ENCODE peak calls at places on chromosomes 3 and 15, in seven cellular contexts. K, V, H, Z, F, J and D are unnamed samples.

GRCh38 chr15:31550211-31550848 is 223.7 kb downstream of the KLF13 start:
- DNase-seq in H (no peak), F (no peak), K (no peak), J (no peak), Z (no peak), V (no peak), D (no peak)

GRCh38 chr15:83747050-83747717 is 93.3 kb downstream of the ADAMTSL3 start:
- DNase-seq in H (no peak), F (no peak), V (no peak), K (no peak), Z (no peak), J (peak; percentile 28), D (no peak)

GRCh38 chr3:132230156-132231000 is 86.8 kb upstream of the ACP3 start:
- DNase-seq in H (no peak), J (no peak), K (no peak), Z (no peak), V (no peak), F (no peak), D (no peak)

GRCh38 chr15:58342508-58342907 is 89.3 kb upstream of the LIPC start:
- DNase-seq in Z (no peak), V (no peak), H (no peak), F (no peak), K (no peak), J (no peak), D (no peak)

GRCh38 chr3:64563776-64564175 is 124.0 kb downstream of the ADAMTS9 start:
- DNase-seq in Z (no peak), H (no peak), F (no peak), K (no peak), J (no peak), V (no peak), D (no peak)

GRCh38 chr3:126894516-126894915 is 88.4 kb upstream of the PLXNA1 start:
- DNase-seq in J (no peak), H (no peak), V (no peak), F (no peak), Z (no peak), K (no peak), D (no peak)

GRCh38 chr3:153161138-153161713 is 800 bp upstream of the RAP2B start:
- DNase-seq in Z (peak; percentile 79), K (peak; percentile 95), V (peak; percentile 89), F (peak; percentile 46), J (peak; percentile 97), H (peak; percentile 86), D (peak; percentile 94)

GRCh38 chr3:153291052-153291689 is 129.1 kb downstream of the RAP2B start:
- DNase-seq in Z (no peak), H (peak; percentile 26), K (no peak), J (no peak), V (no peak), F (no peak), D (no peak)

GRCh38 chr3:102069211-102069662 is 219.9 kb downstream of the NFKBIZ start:
- DNase-seq in Z (no peak), H (no peak), K (no peak), V (no peak), J (no peak), F (no peak), D (no peak)

GRCh38 chr3:125916376-125916978 is 52.5 kb upstream of the ROPN1B start:
- DNase-seq in V (peak; percentile 96), H (peak; percentile 84), J (no peak), F (peak; percentile 86), Z (peak; percentile 94), K (peak; percentile 63), D (no peak)

GRCh38 chr3:67819447-67819846 is 165.0 kb upstream of the SUCLG2 start:
- DNase-seq in Z (no peak), H (no peak), V (no peak), K (no peak), J (no peak), F (no peak), D (peak; percentile 13)

GRCh38 chr3:33179132-33179531 is 39.5 kb downstream of the SUSD5 start:
- DNase-seq in F (no peak), Z (no peak), V (no peak), K (no peak), J (no peak), H (no peak), D (no peak)

GRCh38 chr3:182567666-182568065 is 225.6 kb upstream of the ATP11B start:
- DNase-seq in K (no peak), F (no peak), V (no peak), J (no peak), H (no peak), Z (no peak), D (no peak)

GRCh38 chr3:133540896-133541674 is 32.4 kb upstream of the CDV3 start:
- DNase-seq in V (no peak), H (no peak), Z (no peak), K (peak; percentile 75), J (no peak), F (no peak), D (peak; percentile 52)

GRCh38 chr15:89781055-89781454 is 4.9 kb downstream of the MESP2 start:
- DNase-seq in F (no peak), Z (no peak), J (no peak), K (no peak), V (no peak), H (no peak), D (no peak)

GRCh38 chr15:49620174-49620573 is 444 bp downstream of the FAM227B start:
- DNase-seq in Z (no peak), V (no peak), J (no peak), F (no peak), K (no peak), H (no peak), D (peak; percentile 28)

GRCh38 chr3:124676236-124676635 is 54.0 kb upstream of the UMPS start:
- DNase-seq in Z (no peak), V (no peak), K (no peak), F (no peak), H (no peak), J (no peak), D (no peak)

GRCh38 chr15:67082007-67082536 is 16.7 kb downstream of the SMAD3 start:
- DNase-seq in V (peak; percentile 54), Z (peak; percentile 48), H (no peak), K (no peak), J (no peak), F (no peak), D (peak; percentile 69)

GRCh38 chr3:65664927-65665326 is 373.8 kb downstream of the MAGI1 start:
- DNase-seq in Z (no peak), V (no peak), K (no peak), H (no peak), F (no peak), J (no peak), D (no peak)

GRCh38 chr15:68204776-68205557 is at the start of gene CALML4:
- DNase-seq in V (no peak), Z (no peak), J (peak; percentile 64), H (no peak), F (no peak), K (no peak), D (peak; percentile 96)

GRCh38 chr3:184551614-184552256 is 9.8 kb upstream of the EPHB3 start:
- DNase-seq in K (no peak), V (no peak), F (no peak), Z (no peak), H (no peak), J (no peak), D (no peak)

GRCh38 chr3:119308355-119308754 is 14.2 kb downstream of the ARHGAP31 start:
- DNase-seq in F (no peak), V (no peak), K (no peak), H (no peak), Z (no peak), J (no peak), D (no peak)

GRCh38 chr3:44045476-44046275 is 196.0 kb upstream of the TOPAZ1 start:
- DNase-seq in Z (no peak), V (no peak), K (no peak), H (no peak), F (no peak), J (no peak), D (peak; percentile 66)

GRCh38 chr15:33500432-33500831 is 189.7 kb downstream of the RYR3 start:
- DNase-seq in K (no peak), F (no peak), V (no peak), Z (no peak), J (no peak), H (no peak), D (no peak)

GRCh38 chr3:52471371-52472238 is 16.2 kb downstream of the NISCH start:
- DNase-seq in H (peak; percentile 60), F (no peak), J (peak; percentile 82), K (no peak), Z (no peak), V (no peak), D (peak; percentile 72)

GRCh38 chr3:48516571-48516970 is 12.6 kb upstream of the SHISA5 start:
- DNase-seq in Z (no peak), F (no peak), H (no peak), V (no peak), K (no peak), J (no peak), D (no peak)

GRCh38 chr3:134249935-134250716 is 533 bp downstream of the RYK start:
- DNase-seq in J (peak; percentile 66), H (peak; percentile 48), V (peak; percentile 12), F (no peak), K (no peak), Z (peak; percentile 30), D (peak; percentile 61)